ENCODE peak calls at places on chromosomes 7 and 10, in nine cellular contexts. One of them, this sample, is unnamed. For H3K9me3, the result is how much of the 10 kb centered on the place peaks cover.

GRCh38 chr10:28111712-28112111 is 112.8 kb upstream of the ODAD2 start:
- DNase-seq in keratinocyte: no peak
- DNase-seq in body of pancreas: no peak
- DNase-seq in psoas muscle: no peak
- DNase-seq in HCT116: peak
- DNase-seq in PC-3: peak
- DNase-seq in PC-9: no peak
- DNase-seq in lower lobe of right lung: no peak
- DNase-seq in neural progenitor cell: no peak
- DNase-seq in this sample: no peak

GRCh38 chr7:99409192-99409572 is 413 bp downstream of the BUD31 start:
- DNase-seq in keratinocyte: no peak
- DNase-seq in body of pancreas: no peak
- DNase-seq in psoas muscle: no peak
- DNase-seq in HCT116: no peak
- DNase-seq in PC-3: no peak
- DNase-seq in PC-9: no peak
- DNase-seq in lower lobe of right lung: no peak
- DNase-seq in neural progenitor cell: no peak
- DNase-seq in this sample: no peak

GRCh38 chr10:117980755-117981525 is 65.8 kb downstream of the RAB11FIP2 start:
- DNase-seq in keratinocyte: no peak
- DNase-seq in body of pancreas: no peak
- DNase-seq in psoas muscle: no peak
- DNase-seq in HCT116: no peak
- DNase-seq in PC-3: no peak
- DNase-seq in PC-9: no peak
- DNase-seq in lower lobe of right lung: no peak
- DNase-seq in neural progenitor cell: no peak
- DNase-seq in this sample: no peak

GRCh38 chr10:95392711-95393164 is 101.9 kb upstream of the PDLIM1 start:
- DNase-seq in keratinocyte: no peak
- DNase-seq in body of pancreas: no peak
- DNase-seq in psoas muscle: no peak
- DNase-seq in HCT116: no peak
- DNase-seq in PC-3: no peak
- DNase-seq in PC-9: no peak
- DNase-seq in lower lobe of right lung: no peak
- DNase-seq in neural progenitor cell: no peak
- DNase-seq in this sample: no peak

GRCh38 chr10:43855667-43856210 is 207.1 kb upstream of the ZNF32 start:
- DNase-seq in keratinocyte: no peak
- DNase-seq in body of pancreas: no peak
- DNase-seq in psoas muscle: no peak
- DNase-seq in HCT116: no peak
- DNase-seq in PC-3: no peak
- DNase-seq in PC-9: no peak
- DNase-seq in lower lobe of right lung: no peak
- DNase-seq in neural progenitor cell: no peak
- DNase-seq in this sample: no peak

GRCh38 chr10:5068274-5069017 is 25.8 kb upstream of the AKR1C3 start:
- DNase-seq in keratinocyte: no peak
- DNase-seq in body of pancreas: no peak
- DNase-seq in psoas muscle: no peak
- DNase-seq in HCT116: no peak
- DNase-seq in PC-3: no peak
- DNase-seq in PC-9: no peak
- DNase-seq in lower lobe of right lung: no peak
- DNase-seq in neural progenitor cell: no peak
- DNase-seq in this sample: no peak

GRCh38 chr7:138129551-138130165 is 53.4 kb downstream of the AKR1D1 start:
- DNase-seq in keratinocyte: no peak
- DNase-seq in body of pancreas: no peak
- DNase-seq in psoas muscle: no peak
- DNase-seq in HCT116: no peak
- DNase-seq in PC-3: no peak
- DNase-seq in PC-9: no peak
- DNase-seq in lower lobe of right lung: no peak
- DNase-seq in neural progenitor cell: no peak
- DNase-seq in this sample: no peak

GRCh38 chr10:114181971-114182370 is 2.8 kb downstream of the TDRD1 start:
- DNase-seq in keratinocyte: no peak
- DNase-seq in body of pancreas: peak
- DNase-seq in psoas muscle: peak
- DNase-seq in HCT116: no peak
- DNase-seq in PC-3: no peak
- DNase-seq in PC-9: peak
- DNase-seq in lower lobe of right lung: peak
- DNase-seq in neural progenitor cell: no peak
- DNase-seq in this sample: no peak

GRCh38 chr7:149476791-149477190 is 15.9 kb upstream of the ZNF777 start:
- DNase-seq in keratinocyte: no peak
- DNase-seq in body of pancreas: no peak
- DNase-seq in psoas muscle: no peak
- DNase-seq in HCT116: no peak
- DNase-seq in PC-3: no peak
- DNase-seq in PC-9: no peak
- DNase-seq in lower lobe of right lung: no peak
- DNase-seq in neural progenitor cell: no peak
- DNase-seq in this sample: no peak

GRCh38 chr7:88399036-88399435 is 92.3 kb upstream of the STEAP4 start:
- DNase-seq in keratinocyte: no peak
- DNase-seq in body of pancreas: no peak
- DNase-seq in psoas muscle: no peak
- DNase-seq in HCT116: no peak
- DNase-seq in PC-3: no peak
- DNase-seq in PC-9: no peak
- DNase-seq in lower lobe of right lung: no peak
- DNase-seq in neural progenitor cell: peak
- DNase-seq in this sample: no peak

GRCh38 chr10:1213252-1213651 is 157.1 kb downstream of the WDR37 start:
- DNase-seq in keratinocyte: no peak
- DNase-seq in body of pancreas: no peak
- DNase-seq in psoas muscle: no peak
- DNase-seq in HCT116: no peak
- DNase-seq in PC-3: no peak
- DNase-seq in PC-9: no peak
- DNase-seq in lower lobe of right lung: no peak
- DNase-seq in neural progenitor cell: no peak
- DNase-seq in this sample: no peak

GRCh38 chr7:123367508-123368122 is 166.8 kb downstream of the IQUB start:
- DNase-seq in keratinocyte: no peak
- DNase-seq in body of pancreas: peak
- DNase-seq in psoas muscle: no peak
- DNase-seq in HCT116: peak
- DNase-seq in PC-3: peak
- DNase-seq in PC-9: no peak
- DNase-seq in lower lobe of right lung: no peak
- DNase-seq in neural progenitor cell: peak
- DNase-seq in this sample: no peak

GRCh38 chr7:44279286-44279685 is 46.1 kb downstream of the CAMK2B start:
- DNase-seq in keratinocyte: no peak
- DNase-seq in body of pancreas: peak
- DNase-seq in psoas muscle: peak
- DNase-seq in HCT116: no peak
- DNase-seq in PC-3: no peak
- DNase-seq in PC-9: no peak
- DNase-seq in lower lobe of right lung: peak
- DNase-seq in neural progenitor cell: peak
- DNase-seq in this sample: peak

GRCh38 chr10:15712903-15713302 is 6.8 kb downstream of the ITGA8 start:
- DNase-seq in keratinocyte: no peak
- DNase-seq in body of pancreas: no peak
- DNase-seq in psoas muscle: no peak
- DNase-seq in HCT116: no peak
- DNase-seq in PC-3: peak
- DNase-seq in PC-9: no peak
- DNase-seq in lower lobe of right lung: no peak
- DNase-seq in neural progenitor cell: no peak
- DNase-seq in this sample: no peak

GRCh38 chr7:438361-438760 is 81.3 kb downstream of the PDGFA start:
- DNase-seq in keratinocyte: no peak
- DNase-seq in body of pancreas: no peak
- DNase-seq in psoas muscle: no peak
- DNase-seq in HCT116: no peak
- DNase-seq in PC-3: no peak
- DNase-seq in PC-9: no peak
- DNase-seq in lower lobe of right lung: no peak
- DNase-seq in neural progenitor cell: no peak
- DNase-seq in this sample: no peak
- H3K9me3 ChIP-seq in keratinocyte: under half
- H3K9me3 ChIP-seq in body of pancreas: under half
- H3K9me3 ChIP-seq in psoas muscle: under half
- H3K9me3 ChIP-seq in HCT116: under half
- H3K9me3 ChIP-seq in PC-3: under half
- H3K9me3 ChIP-seq in PC-9: under half
- H3K9me3 ChIP-seq in lower lobe of right lung: under half
- H3K9me3 ChIP-seq in neural progenitor cell: under half
- H3K9me3 ChIP-seq in this sample: under half

GRCh38 chr10:45315508-45315907 is at the start of gene OR13A1:
- DNase-seq in keratinocyte: no peak
- DNase-seq in body of pancreas: no peak
- DNase-seq in psoas muscle: no peak
- DNase-seq in HCT116: no peak
- DNase-seq in PC-3: no peak
- DNase-seq in PC-9: no peak
- DNase-seq in lower lobe of right lung: no peak
- DNase-seq in neural progenitor cell: no peak
- DNase-seq in this sample: no peak
- H3K9me3 ChIP-seq in keratinocyte: under half
- H3K9me3 ChIP-seq in body of pancreas: under half
- H3K9me3 ChIP-seq in psoas muscle: under half
- H3K9me3 ChIP-seq in HCT116: under half
- H3K9me3 ChIP-seq in PC-3: under half
- H3K9me3 ChIP-seq in PC-9: under half
- H3K9me3 ChIP-seq in lower lobe of right lung: under half
- H3K9me3 ChIP-seq in neural progenitor cell: under half
- H3K9me3 ChIP-seq in this sample: under half

DNA sequence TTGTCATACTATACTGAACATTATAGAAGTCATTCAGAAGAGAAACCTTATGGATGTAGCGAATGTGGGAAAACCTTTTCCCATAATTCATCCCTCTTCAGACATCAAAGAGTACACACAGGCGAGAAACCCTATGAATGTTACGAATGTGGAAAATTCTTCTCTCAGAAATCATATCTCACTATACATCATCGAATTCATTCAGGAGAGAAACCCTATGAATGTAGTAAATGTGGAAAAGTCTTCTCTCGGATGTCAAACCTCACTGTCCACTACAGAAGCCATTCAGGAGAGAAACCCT is 19.4 kb downstream of the RBAK start:
- DNase-seq in keratinocyte: no peak
- DNase-seq in body of pancreas: no peak
- DNase-seq in psoas muscle: no peak
- DNase-seq in HCT116: no peak
- DNase-seq in PC-3: no peak
- DNase-seq in PC-9: no peak
- DNase-seq in lower lobe of right lung: no peak
- DNase-seq in neural progenitor cell: no peak
- DNase-seq in this sample: no peak
- H3K9me3 ChIP-seq in keratinocyte: under half
- H3K9me3 ChIP-seq in body of pancreas: under half
- H3K9me3 ChIP-seq in psoas muscle: half or more
- H3K9me3 ChIP-seq in HCT116: half or more
- H3K9me3 ChIP-seq in PC-3: half or more
- H3K9me3 ChIP-seq in PC-9: half or more
- H3K9me3 ChIP-seq in lower lobe of right lung: half or more
- H3K9me3 ChIP-seq in neural progenitor cell: half or more
- H3K9me3 ChIP-seq in this sample: half or more

GRCh38 chr7:68122806-68123205 is 1126.2 kb downstream of the TYW1 start:
- DNase-seq in keratinocyte: no peak
- DNase-seq in body of pancreas: no peak
- DNase-seq in psoas muscle: no peak
- DNase-seq in HCT116: no peak
- DNase-seq in PC-3: no peak
- DNase-seq in PC-9: no peak
- DNase-seq in lower lobe of right lung: no peak
- DNase-seq in neural progenitor cell: no peak
- DNase-seq in this sample: no peak

GRCh38 chr7:68125173-68125572 is 1128.5 kb downstream of the TYW1 start:
- DNase-seq in keratinocyte: no peak
- DNase-seq in body of pancreas: no peak
- DNase-seq in psoas muscle: no peak
- DNase-seq in HCT116: no peak
- DNase-seq in PC-3: no peak
- DNase-seq in PC-9: no peak
- DNase-seq in lower lobe of right lung: no peak
- DNase-seq in neural progenitor cell: no peak
- DNase-seq in this sample: no peak

GRCh38 chr7:68119411-68119810 is 1122.8 kb downstream of the TYW1 start:
- DNase-seq in keratinocyte: no peak
- DNase-seq in body of pancreas: no peak
- DNase-seq in psoas muscle: no peak
- DNase-seq in HCT116: no peak
- DNase-seq in PC-3: no peak
- DNase-seq in PC-9: no peak
- DNase-seq in lower lobe of right lung: no peak
- DNase-seq in neural progenitor cell: no peak
- DNase-seq in this sample: no peak

GRCh38 chr7:68121056-68121455 is 1124.4 kb downstream of the TYW1 start:
- DNase-seq in keratinocyte: no peak
- DNase-seq in body of pancreas: no peak
- DNase-seq in psoas muscle: no peak
- DNase-seq in HCT116: no peak
- DNase-seq in PC-3: no peak
- DNase-seq in PC-9: no peak
- DNase-seq in lower lobe of right lung: no peak
- DNase-seq in neural progenitor cell: no peak
- DNase-seq in this sample: no peak

DNA sequence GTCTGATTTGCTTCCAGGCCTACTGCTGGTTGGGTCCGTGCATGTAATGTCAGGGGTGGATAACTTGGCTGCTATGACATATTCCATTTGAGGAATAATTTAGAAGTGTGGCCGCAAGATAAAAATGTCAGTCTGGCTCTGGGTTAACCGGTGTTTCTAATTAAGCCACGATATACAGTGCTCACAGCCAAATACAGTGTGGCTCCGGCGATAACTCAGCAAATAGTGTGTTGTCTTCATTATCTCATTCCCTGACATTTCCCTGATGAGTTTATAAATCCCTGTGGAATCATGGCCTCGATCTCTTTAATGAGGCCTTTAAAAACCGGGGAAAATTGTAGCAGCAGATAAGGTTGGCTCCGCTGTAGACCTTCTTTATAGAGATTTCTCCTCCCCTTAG is 1125.0 kb downstream of the TYW1 start:
- DNase-seq in keratinocyte: no peak
- DNase-seq in body of pancreas: no peak
- DNase-seq in psoas muscle: no peak
- DNase-seq in HCT116: no peak
- DNase-seq in PC-3: no peak
- DNase-seq in PC-9: no peak
- DNase-seq in lower lobe of right lung: no peak
- DNase-seq in neural progenitor cell: no peak
- DNase-seq in this sample: no peak
- H3K9me3 ChIP-seq in keratinocyte: under half
- H3K9me3 ChIP-seq in body of pancreas: under half
- H3K9me3 ChIP-seq in psoas muscle: under half
- H3K9me3 ChIP-seq in HCT116: under half
- H3K9me3 ChIP-seq in PC-3: under half
- H3K9me3 ChIP-seq in PC-9: under half
- H3K9me3 ChIP-seq in lower lobe of right lung: under half
- H3K9me3 ChIP-seq in neural progenitor cell: under half
- H3K9me3 ChIP-seq in this sample: under half

This sample was measured in tibial artery.